ENCODE peak calls at places on chromosomes 11 and 22, in seven cellular contexts. One of them, this sample, is unnamed.

GRCh38 chr11:31477528-31478255 is 31.7 kb downstream of the IMMP1L start:
- DNase-seq in left cardiac atrium: no peak
- DNase-seq in PC-3: no peak
- DNase-seq in CD8-positive, alpha-beta memory T cell: no peak
- DNase-seq in lung: no peak
- DNase-seq in neural crest cell: no peak
- DNase-seq in endothelial cell of umbilical vein: no peak
- DNase-seq in this sample: no peak

GRCh38 chr22:18954333-18954732 is 18.2 kb upstream of the PRODH start:
- DNase-seq in left cardiac atrium: peak; percentile 64
- DNase-seq in PC-3: peak; percentile 63
- DNase-seq in CD8-positive, alpha-beta memory T cell: peak; percentile 29
- DNase-seq in lung: peak; percentile 66
- DNase-seq in neural crest cell: peak; percentile 82
- DNase-seq in endothelial cell of umbilical vein: peak; percentile 46
- DNase-seq in this sample: peak; percentile 69

GRCh38 chr22:40654522-40655167 is 18.1 kb upstream of the MRTFA start:
- DNase-seq in left cardiac atrium: peak; percentile 48
- DNase-seq in PC-3: peak; percentile 27
- DNase-seq in CD8-positive, alpha-beta memory T cell: no peak
- DNase-seq in lung: no peak
- DNase-seq in neural crest cell: no peak
- DNase-seq in endothelial cell of umbilical vein: peak; percentile 60
- DNase-seq in this sample: peak; percentile 76

GRCh38 chr11:36062796-36063380 is 119.0 kb downstream of the LDLRAD3 start:
- DNase-seq in left cardiac atrium: no peak
- DNase-seq in PC-3: no peak
- DNase-seq in CD8-positive, alpha-beta memory T cell: no peak
- DNase-seq in lung: no peak
- DNase-seq in neural crest cell: no peak
- DNase-seq in endothelial cell of umbilical vein: peak; percentile 43
- DNase-seq in this sample: no peak

GRCh38 chr22:23276656-23277582 is 96.6 kb downstream of the BCR start:
- DNase-seq in left cardiac atrium: no peak
- DNase-seq in PC-3: no peak
- DNase-seq in CD8-positive, alpha-beta memory T cell: no peak
- DNase-seq in lung: no peak
- DNase-seq in neural crest cell: no peak
- DNase-seq in endothelial cell of umbilical vein: peak; percentile 38
- DNase-seq in this sample: no peak

GRCh38 chr11:113286001-113286400 is 28.4 kb upstream of the TTC12 start:
- DNase-seq in left cardiac atrium: no peak
- DNase-seq in PC-3: no peak
- DNase-seq in CD8-positive, alpha-beta memory T cell: no peak
- DNase-seq in lung: no peak
- DNase-seq in neural crest cell: no peak
- DNase-seq in endothelial cell of umbilical vein: no peak
- DNase-seq in this sample: no peak

GRCh38 chr11:22433066-22433450 is 94.9 kb downstream of the SLC17A6 start:
- DNase-seq in left cardiac atrium: no peak
- DNase-seq in PC-3: no peak
- DNase-seq in CD8-positive, alpha-beta memory T cell: no peak
- DNase-seq in lung: no peak
- DNase-seq in neural crest cell: no peak
- DNase-seq in endothelial cell of umbilical vein: no peak
- DNase-seq in this sample: no peak

GRCh38 chr11:86181379-86181778 is 63.2 kb upstream of the EED start:
- DNase-seq in left cardiac atrium: no peak
- DNase-seq in PC-3: no peak
- DNase-seq in CD8-positive, alpha-beta memory T cell: no peak
- DNase-seq in lung: no peak
- DNase-seq in neural crest cell: no peak
- DNase-seq in endothelial cell of umbilical vein: no peak
- DNase-seq in this sample: no peak

GRCh38 chr22:41976961-41977566 is 7.8 kb downstream of the SEPTIN3 start:
- DNase-seq in left cardiac atrium: no peak
- DNase-seq in PC-3: no peak
- DNase-seq in CD8-positive, alpha-beta memory T cell: no peak
- DNase-seq in lung: no peak
- DNase-seq in neural crest cell: no peak
- DNase-seq in endothelial cell of umbilical vein: no peak
- DNase-seq in this sample: no peak

GRCh38 chr11:133896028-133896427 is 50.7 kb upstream of the SPATA19 start:
- DNase-seq in left cardiac atrium: no peak
- DNase-seq in PC-3: no peak
- DNase-seq in CD8-positive, alpha-beta memory T cell: no peak
- DNase-seq in lung: no peak
- DNase-seq in neural crest cell: no peak
- DNase-seq in endothelial cell of umbilical vein: no peak
- DNase-seq in this sample: no peak

This sample was measured in thyroid gland.